ENCODE peak calls at places on chromosomes 7 and 10, in six cellular contexts. V, I, R, K, X and J are unnamed samples.

GRCh38 chr7:118573065-118573464 is 348.6 kb downstream of the ANKRD7 start:
- DNase-seq in V (no peak), K (no peak), I (no peak), X (no peak), R (no peak), J (no peak)

GRCh38 chr7:128094686-128095085 is 63.4 kb upstream of the LRRC4 start:
- DNase-seq in K (no peak), R (no peak), I (no peak), V (no peak), X (no peak), J (no peak)

GRCh38 chr7:72213081-72213480 is 199.1 kb downstream of the CALN1 start:
- DNase-seq in I (no peak), R (no peak), X (no peak), K (no peak), V (no peak), J (no peak)

GRCh38 chr7:80929619-80930018 is 10.8 kb upstream of the SEMA3C start:
- DNase-seq in K (peak; percentile 76), X (no peak), V (no peak), I (no peak), R (no peak), J (peak; percentile 54)

GRCh38 chr10:45442670-45443069 is 68.7 kb downstream of the ALOX5 start:
- DNase-seq in K (no peak), R (no peak), V (no peak), I (no peak), X (no peak), J (no peak)

GRCh38 chr10:15238553-15239335 is 70.3 kb upstream of the NMT2 start:
- DNase-seq in R (no peak), V (peak; percentile 8), I (no peak), K (no peak), X (no peak), J (peak; percentile 67)

GRCh38 chr10:113151178-113151577 is 201.1 kb downstream of the TCF7L2 start:
- DNase-seq in R (no peak), X (no peak), V (peak; percentile 42), I (no peak), K (no peak), J (no peak)

GRCh38 chr7:46990761-46991160 is 591.1 kb downstream of the TNS3 start:
- DNase-seq in K (no peak), R (no peak), V (peak; percentile 6), I (no peak), X (no peak), J (peak; percentile 16)

GRCh38 chr7:150856303-150857275 is 4.3 kb downstream of the AOC1 start:
- DNase-seq in R (no peak), X (no peak), V (no peak), K (no peak), I (no peak), J (no peak)

GRCh38 chr10:133131754-133132710 is 28.0 kb upstream of the KNDC1 start:
- DNase-seq in X (no peak), K (no peak), V (no peak), R (no peak), I (no peak), J (no peak)

GRCh38 chr10:36725581-36726520 is 399.5 kb upstream of the ANKRD30A start:
- DNase-seq in X (peak; percentile 69), R (no peak), K (peak; percentile 100), V (peak; percentile 50), I (peak; percentile 60), J (peak; percentile 76)

GRCh38 chr7:30879139-30880089 is 32.2 kb upstream of the AQP1 start:
- DNase-seq in K (no peak), X (no peak), R (no peak), V (no peak), I (no peak), J (no peak)
- H3K4me3 ChIP-seq in K (no peak overlapping the region), X (no peak overlapping the region), R (no peak overlapping the region), V (no peak overlapping the region), I (no peak overlapping the region), J (no peak overlapping the region)

GRCh38 chr7:50661345-50662058 is 96.3 kb upstream of the DDC start:
- DNase-seq in X (no peak), R (no peak), K (no peak), V (no peak), I (no peak), J (no peak)
- H3K27ac ChIP-seq in X (no peak overlapping the region), R (no peak overlapping the region), K (no peak overlapping the region), V (no peak overlapping the region), I (no peak overlapping the region), J (no peak overlapping the region)

DNA sequence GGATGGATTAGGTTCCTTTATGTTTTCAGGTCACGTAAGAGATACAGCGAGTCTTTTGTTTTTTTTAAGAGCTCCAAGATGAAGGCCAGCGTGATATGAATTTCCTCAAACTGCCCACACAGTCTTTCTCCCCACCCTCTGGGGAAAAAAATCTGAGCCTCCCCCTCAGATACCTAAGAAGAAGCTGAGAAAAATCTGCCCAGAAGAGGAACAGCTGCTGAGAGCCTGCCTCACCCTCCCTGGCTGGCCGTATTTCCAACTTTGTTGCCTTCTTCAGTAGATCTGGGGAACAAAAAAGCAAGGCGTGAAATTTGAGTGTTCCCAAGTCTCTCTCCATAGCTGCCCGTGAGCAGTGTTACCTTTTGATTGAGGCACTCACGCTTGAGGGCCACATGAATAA is 208.1 kb downstream of the KIAA1217 start:
- DNase-seq in I (no peak), X (no peak), R (no peak), V (peak; percentile 31), K (no peak), J (no peak)
- H3K4me3 ChIP-seq in I (no peak overlapping the region), X (no peak overlapping the region), R (no peak overlapping the region), V (no peak overlapping the region), K (no peak overlapping the region), J (no peak overlapping the region)

GRCh38 chr10:129970404-129971364 is 6.6 kb upstream of the EBF3 start:
- DNase-seq in V (no peak), K (no peak), X (peak; percentile 32), R (no peak), I (no peak), J (no peak)
- H3K27ac ChIP-seq in V (no peak overlapping the region), K (no peak overlapping the region), X (no peak overlapping the region), R (no peak overlapping the region), I (no peak overlapping the region), J (no peak overlapping the region)

DNA sequence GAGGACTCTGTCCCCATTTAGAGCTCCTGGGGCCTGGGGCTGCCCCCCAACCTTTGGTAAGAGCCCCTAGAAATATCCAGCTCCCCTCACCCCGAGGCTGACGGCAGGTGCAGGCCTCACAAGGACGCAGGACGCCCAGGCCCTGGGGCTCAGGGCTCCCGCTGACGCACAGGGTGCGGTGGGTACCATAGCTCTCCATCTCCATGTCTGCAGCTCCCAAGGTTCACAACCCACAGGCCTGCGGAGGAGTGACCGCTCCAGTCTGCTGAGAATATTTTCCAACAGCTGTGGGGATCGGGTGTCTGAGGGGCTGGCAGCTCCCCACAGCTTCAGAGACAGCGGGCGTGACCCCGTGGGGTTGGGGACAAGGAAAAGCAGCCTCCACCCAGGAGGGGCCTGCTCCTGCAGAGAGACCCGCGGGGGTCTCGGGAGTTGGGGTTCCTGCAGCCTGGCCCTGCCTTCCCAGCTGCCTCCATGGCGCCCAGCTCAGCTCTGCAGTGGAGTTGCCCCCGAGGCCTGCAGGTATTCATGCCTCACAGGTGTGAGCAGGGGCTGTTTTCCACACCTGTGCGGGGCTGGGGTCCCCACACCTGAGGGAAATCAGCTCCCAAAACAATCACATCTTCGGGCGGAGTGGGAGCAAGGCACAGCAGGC is 52.5 kb upstream of the PDGFA start:
- DNase-seq in R (no peak), K (no peak), X (no peak), V (no peak), I (no peak), J (no peak)
- H3K4me3 ChIP-seq in R (no peak overlapping the region), K (no peak overlapping the region), X (no peak overlapping the region), V (no peak overlapping the region), I (no peak overlapping the region), J (no peak overlapping the region)

GRCh38 chr10:48708144-48708543 is 23.5 kb downstream of the WDFY4 start:
- DNase-seq in V (peak; percentile 46), K (no peak), X (no peak), I (no peak), R (no peak), J (peak; percentile 50)

GRCh38 chr10:48713966-48714618 is 29.4 kb downstream of the WDFY4 start:
- DNase-seq in V (peak; percentile 40), X (no peak), I (no peak), K (no peak), R (no peak), J (no peak)

GRCh38 chr10:48716393-48716792 is 31.7 kb downstream of the WDFY4 start:
- DNase-seq in R (no peak), I (no peak), V (no peak), X (no peak), K (no peak), J (no peak)

GRCh38 chr10:48710647-48711046 is 26.0 kb downstream of the WDFY4 start:
- DNase-seq in K (no peak), V (no peak), R (no peak), I (no peak), X (no peak), J (no peak)

DNA sequence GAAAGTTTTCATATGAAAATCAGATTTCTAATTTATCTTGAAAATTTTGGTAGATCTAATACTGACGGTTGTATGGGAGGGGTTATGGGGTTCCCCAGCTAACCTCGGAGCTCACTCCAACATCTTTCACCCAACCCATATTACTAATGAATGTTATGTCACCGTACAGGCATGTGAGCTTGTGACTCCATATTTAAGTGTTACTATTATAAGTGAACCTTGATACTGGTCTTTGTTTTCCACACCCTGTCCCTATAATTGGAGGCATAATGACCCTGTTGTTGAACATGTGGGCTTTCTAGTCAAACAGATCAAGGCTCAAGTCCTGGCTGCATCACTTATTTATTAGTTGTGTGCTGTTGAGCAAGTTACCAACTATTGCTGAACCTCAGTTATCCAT is 27.2 kb downstream of the WDFY4 start:
- DNase-seq in X (no peak), K (no peak), R (no peak), V (no peak), I (no peak), J (no peak)
- H3K27ac ChIP-seq in X (no peak overlapping the region), K (no peak overlapping the region), R (no peak overlapping the region), V (no peak overlapping the region), I (no peak overlapping the region), J (no peak overlapping the region)